ENCODE peak calls at places on chromosome 9, in five cellular contexts. K is Calu3, H is left lobe of liver, N is NCI-H460, S is memory B cell. F is an unnamed sample.

GRCh38 chr9:124262596-124263045 is 4.9 kb downstream of the NEK6 start:
- DNase-seq in N (no peak), K (no peak), S (no peak), H (no peak), F (no peak)

GRCh38 chr9:35001285-35001677 is 11.7 kb downstream of the DNAJB5 start:
- DNase-seq in K (no peak), S (no peak), N (no peak), H (no peak), F (no peak)

GRCh38 chr9:121852646-121853616 is 201.5 kb downstream of the DAB2IP start:
- DNase-seq in H (no peak), N (no peak), K (no peak), S (no peak), F (no peak)

GRCh38 chr9:127931092-127931881 is 710 bp upstream of the PIP5KL1 start:
- DNase-seq in S (peak), N (peak), H (no peak), K (no peak), F (no peak)

GRCh38 chr9:134295101-134295745 is 31.0 kb upstream of the RXRA start:
- DNase-seq in S (no peak), K (no peak), N (no peak), H (no peak), F (no peak)

GRCh38 chr9:76176176-76176575 is 218.1 kb downstream of the RFK start:
- DNase-seq in H (no peak), S (no peak), K (no peak), N (no peak), F (no peak)

GRCh38 chr9:28956111-28956880 is 1383.0 kb upstream of the C9orf72 start:
- DNase-seq in S (no peak), N (no peak), H (no peak), K (no peak), F (no peak)

GRCh38 chr9:73683862-73684591 is 532.4 kb downstream of the ANXA1 start:
- DNase-seq in K (peak), S (no peak), H (no peak), N (peak), F (no peak)

GRCh38 chr9:110672873-110673508 is 4.4 kb downstream of the MUSK start:
- DNase-seq in S (no peak), H (no peak), K (no peak), N (no peak), F (no peak)

GRCh38 chr9:133493845-133494540 is 15.1 kb upstream of the SLC2A6 start:
- DNase-seq in H (no peak), S (no peak), N (no peak), K (no peak), F (no peak)

GRCh38 chr9:129133067-129133466 is 21.9 kb downstream of the PTPA start:
- DNase-seq in K (no peak), S (no peak), N (no peak), H (no peak), F (no peak)

GRCh38 chr9:137955586-137955985 is 78.0 kb downstream of the CACNA1B start:
- DNase-seq in H (no peak), S (no peak), K (no peak), N (no peak), F (no peak)

GRCh38 chr9:75289332-75289731 is 201.0 kb downstream of the OSTF1 start:
- DNase-seq in N (no peak), H (no peak), K (no peak), S (no peak), F (no peak)

GRCh38 chr9:108186996-108187395 is 668.8 kb downstream of the ACTL7B start:
- DNase-seq in H (peak), S (no peak), K (no peak), N (no peak), F (no peak)

GRCh38 chr9:30103647-30104394 is 2280.6 kb upstream of the ACO1 start:
- DNase-seq in H (no peak), K (no peak), S (no peak), N (no peak), F (no peak)

GRCh38 chr9:127884427-127884911 is 7.0 kb upstream of the AK1 start:
- DNase-seq in S (no peak), H (no peak), K (peak), N (no peak), F (no peak)

GRCh38 chr9:19149230-19149629 is 21.9 kb upstream of the PLIN2 start:
- DNase-seq in S (no peak), K (no peak), H (peak), N (no peak), F (no peak)

GRCh38 chr9:11871832-11872231 is 821.4 kb upstream of the TYRP1 start:
- DNase-seq in H (no peak), S (no peak), K (no peak), N (no peak), F (no peak)

GRCh38 chr9:109474170-109474569 is 23.9 kb downstream of the PTPN3 start:
- DNase-seq in K (no peak), S (no peak), H (no peak), N (no peak), F (no peak)

GRCh38 chr9:8651126-8651525 is 851.5 kb upstream of the DMAC1 start:
- DNase-seq in H (no peak), K (no peak), S (no peak), N (no peak), F (no peak)

GRCh38 chr9:110744753-110745522 is 76.3 kb downstream of the MUSK start:
- DNase-seq in S (no peak), N (peak), H (no peak), K (peak), F (peak)

GRCh38 chr9:23537192-23538059 is 288.6 kb downstream of the ELAVL2 start:
- DNase-seq in S (no peak), H (no peak), K (no peak), N (no peak), F (no peak)

GRCh38 chr9:86034863-86035734 is 64.3 kb downstream of the GOLM1 start:
- DNase-seq in S (no peak), H (no peak), N (peak), K (peak), F (no peak)

GRCh38 chr9:110443878-110444245 is 106.2 kb upstream of the TXNDC8 start:
- DNase-seq in K (no peak), S (no peak), N (peak), H (no peak), F (no peak)